ENCODE peak calls at places on chromosomes 6 and 20, in five cellular contexts. One of them, this sample, is unnamed.

GRCh38 chr6:150298676-150299075 is 70.1 kb upstream of the IYD start:
- DNase-seq in endodermal cell: no peak
- DNase-seq in psoas muscle: no peak
- DNase-seq in brain microvascular endothelial cell: no peak
- DNase-seq in left ventricle myocardium inferior: no peak
- DNase-seq in this sample: no peak

GRCh38 chr20:57649617-57650015 is 29.4 kb upstream of the ZBP1 start:
- DNase-seq in endodermal cell: no peak
- DNase-seq in psoas muscle: no peak
- DNase-seq in brain microvascular endothelial cell: no peak
- DNase-seq in left ventricle myocardium inferior: no peak
- DNase-seq in this sample: no peak

GRCh38 chr6:68741501-68742343 is 106.6 kb downstream of the ADGRB3 start:
- DNase-seq in endodermal cell: no peak
- DNase-seq in psoas muscle: no peak
- DNase-seq in brain microvascular endothelial cell: no peak
- DNase-seq in left ventricle myocardium inferior: no peak
- DNase-seq in this sample: no peak

GRCh38 chr6:169194737-169195136 is 58.9 kb downstream of the THBS2 start:
- DNase-seq in endodermal cell: no peak
- DNase-seq in psoas muscle: no peak
- DNase-seq in brain microvascular endothelial cell: no peak
- DNase-seq in left ventricle myocardium inferior: no peak
- DNase-seq in this sample: no peak

GRCh38 chr20:38723069-38723981 is 961 bp upstream of the SLC32A1 start:
- DNase-seq in endodermal cell: peak
- DNase-seq in psoas muscle: no peak
- DNase-seq in brain microvascular endothelial cell: no peak
- DNase-seq in left ventricle myocardium inferior: no peak
- DNase-seq in this sample: no peak

GRCh38 chr20:53047203-53047602 is 75.0 kb downstream of the TSHZ2 start:
- DNase-seq in endodermal cell: no peak
- DNase-seq in psoas muscle: no peak
- DNase-seq in brain microvascular endothelial cell: no peak
- DNase-seq in left ventricle myocardium inferior: no peak
- DNase-seq in this sample: no peak

GRCh38 chr20:4225778-4226177 is 210.4 kb upstream of the RNF24 start:
- DNase-seq in endodermal cell: no peak
- DNase-seq in psoas muscle: no peak
- DNase-seq in brain microvascular endothelial cell: peak
- DNase-seq in left ventricle myocardium inferior: no peak
- DNase-seq in this sample: peak

GRCh38 chr6:40485795-40486194 is 101.4 kb downstream of the LRFN2 start:
- DNase-seq in endodermal cell: no peak
- DNase-seq in psoas muscle: no peak
- DNase-seq in brain microvascular endothelial cell: no peak
- DNase-seq in left ventricle myocardium inferior: no peak
- DNase-seq in this sample: no peak

GRCh38 chr6:71724456-71725180 is 161.7 kb upstream of the RIMS1 start:
- DNase-seq in endodermal cell: no peak
- DNase-seq in psoas muscle: no peak
- DNase-seq in brain microvascular endothelial cell: no peak
- DNase-seq in left ventricle myocardium inferior: no peak
- DNase-seq in this sample: peak

GRCh38 chr6:44062771-44063560 is 64.3 kb downstream of the MRPL14 start:
- DNase-seq in endodermal cell: peak
- DNase-seq in psoas muscle: no peak
- DNase-seq in brain microvascular endothelial cell: no peak
- DNase-seq in left ventricle myocardium inferior: no peak
- DNase-seq in this sample: no peak

GRCh38 chr6:50905297-50905696 is 86.6 kb downstream of the TFAP2B start:
- DNase-seq in endodermal cell: no peak
- DNase-seq in psoas muscle: no peak
- DNase-seq in brain microvascular endothelial cell: no peak
- DNase-seq in left ventricle myocardium inferior: no peak
- DNase-seq in this sample: no peak

GRCh38 chr20:64103871-64104666 is 3.3 kb downstream of the NPBWR2 start:
- DNase-seq in endodermal cell: peak
- DNase-seq in psoas muscle: no peak
- DNase-seq in brain microvascular endothelial cell: no peak
- DNase-seq in left ventricle myocardium inferior: peak
- DNase-seq in this sample: no peak

GRCh38 chr6:3592371-3592941 is 135.6 kb upstream of the SLC22A23 start:
- DNase-seq in endodermal cell: no peak
- DNase-seq in psoas muscle: no peak
- DNase-seq in brain microvascular endothelial cell: peak
- DNase-seq in left ventricle myocardium inferior: no peak
- DNase-seq in this sample: peak

GRCh38 chr20:46237736-46238135 is 70.6 kb downstream of the CDH22 start:
- DNase-seq in endodermal cell: no peak
- DNase-seq in psoas muscle: no peak
- DNase-seq in brain microvascular endothelial cell: no peak
- DNase-seq in left ventricle myocardium inferior: no peak
- DNase-seq in this sample: no peak

GRCh38 chr6:33126101-33126714 is 50.4 kb downstream of the HLA-DPB1 start:
- DNase-seq in endodermal cell: peak
- DNase-seq in psoas muscle: peak
- DNase-seq in brain microvascular endothelial cell: peak
- DNase-seq in left ventricle myocardium inferior: peak
- DNase-seq in this sample: no peak

GRCh38 chr6:151524059-151524458 is 30.2 kb downstream of the CCDC170 start:
- DNase-seq in endodermal cell: no peak
- DNase-seq in psoas muscle: no peak
- DNase-seq in brain microvascular endothelial cell: no peak
- DNase-seq in left ventricle myocardium inferior: no peak
- DNase-seq in this sample: no peak

GRCh38 chr20:53399592-53400335 is 193.9 kb downstream of the ZNF217 start:
- DNase-seq in endodermal cell: no peak
- DNase-seq in psoas muscle: no peak
- DNase-seq in brain microvascular endothelial cell: no peak
- DNase-seq in left ventricle myocardium inferior: peak
- DNase-seq in this sample: no peak

GRCh38 chr6:39256294-39256693 is 27.0 kb upstream of the KCNK5 start:
- DNase-seq in endodermal cell: peak
- DNase-seq in psoas muscle: no peak
- DNase-seq in brain microvascular endothelial cell: no peak
- DNase-seq in left ventricle myocardium inferior: no peak
- DNase-seq in this sample: no peak

GRCh38 chr6:120935007-120935406 is 399.3 kb downstream of the TBC1D32 start:
- DNase-seq in endodermal cell: no peak
- DNase-seq in psoas muscle: no peak
- DNase-seq in brain microvascular endothelial cell: no peak
- DNase-seq in left ventricle myocardium inferior: no peak
- DNase-seq in this sample: no peak

GRCh38 chr20:40535816-40536215 is 153.2 kb downstream of the MAFB start:
- DNase-seq in endodermal cell: no peak
- DNase-seq in psoas muscle: no peak
- DNase-seq in brain microvascular endothelial cell: no peak
- DNase-seq in left ventricle myocardium inferior: no peak
- DNase-seq in this sample: no peak

GRCh38 chr6:46863791-46864190 is 57.9 kb downstream of the ADGRF5 start:
- DNase-seq in endodermal cell: no peak
- DNase-seq in psoas muscle: no peak
- DNase-seq in brain microvascular endothelial cell: no peak
- DNase-seq in left ventricle myocardium inferior: no peak
- DNase-seq in this sample: no peak

GRCh38 chr6:106128981-106129761 is 43.0 kb downstream of the PRDM1 start:
- DNase-seq in endodermal cell: no peak
- DNase-seq in psoas muscle: no peak
- DNase-seq in brain microvascular endothelial cell: peak
- DNase-seq in left ventricle myocardium inferior: no peak
- DNase-seq in this sample: peak

GRCh38 chr6:44851176-44851575 is 463.7 kb downstream of the CDC5L start:
- DNase-seq in endodermal cell: no peak
- DNase-seq in psoas muscle: no peak
- DNase-seq in brain microvascular endothelial cell: no peak
- DNase-seq in left ventricle myocardium inferior: no peak
- DNase-seq in this sample: no peak

GRCh38 chr6:11050735-11051134 is 6.6 kb upstream of the ELOVL2 start:
- DNase-seq in endodermal cell: no peak
- DNase-seq in psoas muscle: no peak
- DNase-seq in brain microvascular endothelial cell: peak
- DNase-seq in left ventricle myocardium inferior: no peak
- DNase-seq in this sample: no peak

GRCh38 chr6:45185403-45186251 is 142.5 kb upstream of the RUNX2 start:
- DNase-seq in endodermal cell: no peak
- DNase-seq in psoas muscle: no peak
- DNase-seq in brain microvascular endothelial cell: no peak
- DNase-seq in left ventricle myocardium inferior: no peak
- DNase-seq in this sample: peak

GRCh38 chr6:138287144-138287955 is 69.1 kb upstream of the PBOV1 start:
- DNase-seq in endodermal cell: peak
- DNase-seq in psoas muscle: no peak
- DNase-seq in brain microvascular endothelial cell: peak
- DNase-seq in left ventricle myocardium inferior: no peak
- DNase-seq in this sample: no peak

GRCh38 chr20:54244113-54244512 is 36.2 kb downstream of the PFDN4 start:
- DNase-seq in endodermal cell: no peak
- DNase-seq in psoas muscle: no peak
- DNase-seq in brain microvascular endothelial cell: no peak
- DNase-seq in left ventricle myocardium inferior: no peak
- DNase-seq in this sample: no peak

GRCh38 chr20:47500554-47500953 is 1.1 kb upstream of the NCOA3 start:
- DNase-seq in endodermal cell: no peak
- DNase-seq in psoas muscle: no peak
- DNase-seq in brain microvascular endothelial cell: no peak
- DNase-seq in left ventricle myocardium inferior: no peak
- DNase-seq in this sample: no peak

GRCh38 chr20:50658804-50659380 is 32.5 kb downstream of the RIPOR3 start:
- DNase-seq in endodermal cell: no peak
- DNase-seq in psoas muscle: no peak
- DNase-seq in brain microvascular endothelial cell: no peak
- DNase-seq in left ventricle myocardium inferior: no peak
- DNase-seq in this sample: no peak

GRCh38 chr20:31869942-31870702 is at the start of the genes DUSP15 and TTLL9:
- DNase-seq in endodermal cell: peak
- DNase-seq in psoas muscle: peak
- DNase-seq in brain microvascular endothelial cell: no peak
- DNase-seq in left ventricle myocardium inferior: peak
- DNase-seq in this sample: no peak

GRCh38 chr6:129785756-129786135 is 75.4 kb downstream of the TMEM244 start:
- DNase-seq in endodermal cell: no peak
- DNase-seq in psoas muscle: no peak
- DNase-seq in brain microvascular endothelial cell: no peak
- DNase-seq in left ventricle myocardium inferior: no peak
- DNase-seq in this sample: no peak

GRCh38 chr20:64205611-64206026 is 41.4 kb downstream of the MYT1 start:
- DNase-seq in endodermal cell: no peak
- DNase-seq in psoas muscle: no peak
- DNase-seq in brain microvascular endothelial cell: no peak
- DNase-seq in left ventricle myocardium inferior: no peak
- DNase-seq in this sample: no peak

GRCh38 chr6:22643780-22644179 is 74.4 kb downstream of the HDGFL1 start:
- DNase-seq in endodermal cell: no peak
- DNase-seq in psoas muscle: no peak
- DNase-seq in brain microvascular endothelial cell: no peak
- DNase-seq in left ventricle myocardium inferior: no peak
- DNase-seq in this sample: no peak

GRCh38 chr6:24126586-24127192 is 674 bp downstream of the NRSN1 start:
- DNase-seq in endodermal cell: peak
- DNase-seq in psoas muscle: no peak
- DNase-seq in brain microvascular endothelial cell: peak
- DNase-seq in left ventricle myocardium inferior: no peak
- DNase-seq in this sample: peak

GRCh38 chr6:53159558-53159957 is 10.9 kb upstream of the GCM1 start:
- DNase-seq in endodermal cell: no peak
- DNase-seq in psoas muscle: no peak
- DNase-seq in brain microvascular endothelial cell: no peak
- DNase-seq in left ventricle myocardium inferior: no peak
- DNase-seq in this sample: no peak

GRCh38 chr6:141726158-141726557 is 406.6 kb upstream of the GJE1 start:
- DNase-seq in endodermal cell: peak
- DNase-seq in psoas muscle: no peak
- DNase-seq in brain microvascular endothelial cell: peak
- DNase-seq in left ventricle myocardium inferior: no peak
- DNase-seq in this sample: no peak

GRCh38 chr6:148509789-148510581 is 167.3 kb downstream of the SASH1 start:
- DNase-seq in endodermal cell: no peak
- DNase-seq in psoas muscle: peak
- DNase-seq in brain microvascular endothelial cell: peak
- DNase-seq in left ventricle myocardium inferior: peak
- DNase-seq in this sample: peak

GRCh38 chr6:42820509-42821340 is 38.9 kb downstream of the BICRAL start:
- DNase-seq in endodermal cell: no peak
- DNase-seq in psoas muscle: peak
- DNase-seq in brain microvascular endothelial cell: no peak
- DNase-seq in left ventricle myocardium inferior: peak
- DNase-seq in this sample: no peak
- H3K4me3 ChIP-seq in endodermal cell: no peak
- H3K4me3 ChIP-seq in psoas muscle: peak
- H3K4me3 ChIP-seq in brain microvascular endothelial cell: no peak
- H3K4me3 ChIP-seq in left ventricle myocardium inferior: peak
- H3K4me3 ChIP-seq in this sample: no peak

DNA sequence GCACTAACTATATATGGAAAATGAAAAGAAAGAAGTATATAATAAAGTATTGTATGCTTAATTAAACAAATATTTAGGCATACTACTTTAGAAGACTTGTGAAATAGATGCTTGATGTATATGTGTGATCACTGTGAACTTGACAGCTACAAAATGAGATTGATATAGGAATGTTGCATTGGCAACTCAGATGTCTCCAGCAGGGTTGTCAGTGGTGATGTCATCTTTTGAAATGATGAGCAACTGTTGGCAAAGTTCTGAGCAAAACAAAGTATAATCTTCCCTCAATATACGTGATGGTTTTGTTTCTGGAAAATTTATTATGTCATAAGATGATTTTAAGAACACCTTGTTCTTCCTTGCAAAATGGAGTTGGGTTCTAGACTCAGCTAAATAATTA is 133.8 kb downstream of the ARID1B start:
- DNase-seq in endodermal cell: no peak
- DNase-seq in psoas muscle: no peak
- DNase-seq in brain microvascular endothelial cell: no peak
- DNase-seq in left ventricle myocardium inferior: no peak
- DNase-seq in this sample: no peak
- H3K4me3 ChIP-seq in endodermal cell: no peak
- H3K4me3 ChIP-seq in psoas muscle: no peak
- H3K4me3 ChIP-seq in brain microvascular endothelial cell: no peak
- H3K4me3 ChIP-seq in left ventricle myocardium inferior: no peak
- H3K4me3 ChIP-seq in this sample: no peak

GRCh38 chr6:80674669-80675068 is 568.2 kb downstream of the BCKDHB start:
- DNase-seq in endodermal cell: no peak
- DNase-seq in psoas muscle: no peak
- DNase-seq in brain microvascular endothelial cell: no peak
- DNase-seq in left ventricle myocardium inferior: no peak
- DNase-seq in this sample: no peak

GRCh38 chr6:80676386-80676785 is 569.9 kb downstream of the BCKDHB start:
- DNase-seq in endodermal cell: no peak
- DNase-seq in psoas muscle: no peak
- DNase-seq in brain microvascular endothelial cell: peak
- DNase-seq in left ventricle myocardium inferior: no peak
- DNase-seq in this sample: no peak

GRCh38 chr6:80673367-80673766 is 566.9 kb downstream of the BCKDHB start:
- DNase-seq in endodermal cell: no peak
- DNase-seq in psoas muscle: no peak
- DNase-seq in brain microvascular endothelial cell: no peak
- DNase-seq in left ventricle myocardium inferior: no peak
- DNase-seq in this sample: no peak
- H3K4me3 ChIP-seq in endodermal cell: no peak
- H3K4me3 ChIP-seq in psoas muscle: no peak
- H3K4me3 ChIP-seq in brain microvascular endothelial cell: no peak
- H3K4me3 ChIP-seq in left ventricle myocardium inferior: no peak
- H3K4me3 ChIP-seq in this sample: no peak

GRCh38 chr6:89667872-89668556 is 29.5 kb upstream of the LYRM2 start:
- DNase-seq in endodermal cell: no peak
- DNase-seq in psoas muscle: no peak
- DNase-seq in brain microvascular endothelial cell: peak
- DNase-seq in left ventricle myocardium inferior: no peak
- DNase-seq in this sample: peak
- H3K4me3 ChIP-seq in endodermal cell: no peak
- H3K4me3 ChIP-seq in psoas muscle: no peak
- H3K4me3 ChIP-seq in brain microvascular endothelial cell: no peak
- H3K4me3 ChIP-seq in left ventricle myocardium inferior: no peak
- H3K4me3 ChIP-seq in this sample: peak

This sample was measured in retinal pigment epithelial cell.